ENCODE peak calls at places on chromosomes 4 and X, in four cellular contexts. D, J, W and X are unnamed samples.

GRCh38 chr4:89995006-89995405 is 100.4 kb downstream of the MMRN1 start:
- DNase-seq in D (no peak), W (no peak), J (no peak), X (no peak)

GRCh38 chr4:102823897-102824296 is 3.5 kb downstream of the UBE2D3 start:
- DNase-seq in W (no peak), D (no peak), J (no peak), X (no peak)

GRCh38 chr4:122195718-122196117 is 43.6 kb downstream of the BLTP1 start:
- DNase-seq in D (no peak), W (no peak), J (no peak), X (no peak)

GRCh38 chrX:19708683-19709082 is 178.7 kb downstream of the SH3KBP1 start:
- DNase-seq in J (no peak), D (no peak), W (no peak), X (no peak)

GRCh38 chr4:7414736-7415510 is 19.8 kb downstream of the PSAPL1 start:
- DNase-seq in W (peak; percentile 28), J (peak; percentile 3), D (no peak), X (no peak)

GRCh38 chr4:118939169-118939779 is 50.6 kb downstream of the SYNPO2 start:
- DNase-seq in D (no peak), J (no peak), W (no peak), X (no peak)

GRCh38 chr4:86582453-86582852 is 11.7 kb upstream of the PTPN13 start:
- DNase-seq in D (no peak), W (no peak), J (no peak), X (no peak)

GRCh38 chrX:69031971-69032391 is 133.3 kb downstream of the PJA1 start:
- DNase-seq in D (no peak), W (no peak), J (no peak), X (no peak)

GRCh38 chr4:167419468-167420133 is 185.3 kb upstream of the SPOCK3 start:
- DNase-seq in W (no peak), D (no peak), J (no peak), X (no peak)

GRCh38 chr4:76306882-76307669 is 543 bp downstream of the STBD1 start:
- DNase-seq in D (no peak), J (peak; percentile 57), W (peak; percentile 71), X (peak; percentile 69)

GRCh38 chr4:7199771-7200441 is 7.6 kb downstream of the SORCS2 start:
- DNase-seq in D (no peak), J (no peak), W (no peak), X (no peak)

GRCh38 chrX:149145845-149146285 is 359.2 kb downstream of the IDS start:
- DNase-seq in W (no peak), J (no peak), D (no peak), X (no peak)

GRCh38 chr4:161919442-161920220 is 244.2 kb downstream of the FSTL5 start:
- DNase-seq in D (no peak), J (no peak), W (no peak), X (no peak)
- H3K27ac ChIP-seq in D (no peak overlapping the region), J (no peak overlapping the region), W (no peak overlapping the region), X (no peak overlapping the region)

GRCh38 chrX:12878536-12878935 is 11.7 kb downstream of the TLR7 start:
- DNase-seq in D (no peak), J (no peak), W (no peak), X (no peak)

GRCh38 chrX:12874599-12874998 is 7.7 kb downstream of the TLR7 start:
- DNase-seq in W (no peak), D (no peak), J (no peak), X (no peak)

GRCh38 chrX:12872741-12873140 is 5.9 kb downstream of the TLR7 start:
- DNase-seq in D (no peak), W (no peak), J (no peak), X (no peak)

GRCh38 chrX:12881914-12882313 is 15.0 kb downstream of the TLR7 start:
- DNase-seq in J (no peak), D (no peak), W (no peak), X (no peak)

DNA sequence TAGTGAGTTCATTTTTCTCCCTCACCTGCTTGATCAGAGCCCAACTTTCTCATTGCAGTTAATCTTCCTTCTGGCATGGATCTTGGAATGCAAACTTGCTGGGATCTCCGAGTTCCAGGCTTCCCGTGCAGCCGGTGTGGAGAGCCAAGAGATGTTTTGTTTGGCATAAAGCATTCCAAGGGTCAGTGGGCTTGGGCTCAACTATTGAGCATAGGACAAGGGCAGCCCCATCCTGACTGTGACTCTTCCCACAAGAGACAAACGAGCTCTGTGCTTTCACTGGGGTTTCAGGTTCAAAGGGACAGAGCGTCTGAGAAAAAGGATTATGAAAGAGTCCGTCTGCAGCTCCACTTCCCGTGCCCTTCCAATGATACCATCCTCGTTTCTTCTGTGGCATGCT is 10.5 kb downstream of the TLR7 start:
- DNase-seq in J (no peak), D (no peak), W (no peak), X (no peak)
- TF ChIP-seq CTCF in J (no peak), D (no peak), W (no peak), X (no peak)

DNA sequence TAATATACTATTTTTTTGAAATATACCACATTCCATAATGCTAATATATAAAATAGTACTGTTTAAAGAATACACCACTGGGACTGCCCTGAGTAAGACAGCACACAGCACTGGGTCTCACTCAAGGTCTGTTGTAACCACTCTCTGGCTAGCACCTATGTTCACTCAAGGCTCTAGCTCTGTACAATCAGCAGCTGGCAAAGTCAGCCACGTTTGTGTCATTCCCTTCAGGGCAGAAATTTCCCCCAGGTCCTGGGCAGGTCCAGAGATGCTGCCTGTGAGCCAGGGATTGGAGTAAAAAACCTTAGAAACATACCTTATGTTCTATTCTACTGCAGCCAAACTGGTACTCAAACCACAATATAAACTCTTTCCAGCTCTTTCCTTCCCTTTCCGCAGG is 1160.2 kb upstream of the ADGRL3 start:
- DNase-seq in W (no peak), D (no peak), J (no peak), X (no peak)
- H3K27ac ChIP-seq in W (no peak overlapping the region), D (no peak overlapping the region), J (no peak overlapping the region), X (no peak overlapping the region)

GRCh38 chr4:140643571-140644055 is 74.9 kb upstream of the UCP1 start:
- DNase-seq in D (no peak), J (no peak), W (no peak), X (no peak)

GRCh38 chr4:140641105-140641555 is 72.4 kb upstream of the UCP1 start:
- DNase-seq in W (no peak), D (no peak), J (no peak), X (no peak)

GRCh38 chr4:140642674-140643437 is 74.1 kb upstream of the UCP1 start:
- DNase-seq in D (no peak), J (no peak), W (no peak), X (no peak)

GRCh38 chr4:140640150-140640748 is 71.5 kb upstream of the UCP1 start:
- DNase-seq in J (no peak), W (no peak), D (no peak), X (no peak)

GRCh38 chr4:140641789-140642439 is 73.2 kb upstream of the UCP1 start:
- DNase-seq in J (no peak), W (no peak), D (no peak), X (peak; percentile 14)
- TF ChIP-seq CTCF in J (peak; percentile 11), W (no peak), D (no peak), X (peak; percentile 15)

GRCh38 chrX:123743312-123743711 is 10.5 kb upstream of the THOC2 start:
- DNase-seq in W (no peak), J (no peak), D (no peak), X (no peak)
- H3K27ac ChIP-seq in W (no peak overlapping the region), J (no peak overlapping the region), D (no peak overlapping the region), X (no peak overlapping the region)

GRCh38 chrX:131217878-131218486 is 71.1 kb downstream of the IGSF1 start:
- DNase-seq in W (no peak), J (no peak), D (no peak), X (no peak)
- TF ChIP-seq CTCF in W (no peak), J (no peak), D (no peak), X (no peak)

GRCh38 chr4:145260091-145260490 is 79.7 kb upstream of the OTUD4 start:
- DNase-seq in D (no peak), W (no peak), J (no peak), X (no peak)
- H3K27ac ChIP-seq in D (no peak overlapping the region), W (no peak overlapping the region), J (no peak overlapping the region), X (no peak overlapping the region)

GRCh38 chr4:38530486-38530885 is 133.5 kb upstream of the KLF3 start:
- DNase-seq in W (no peak), J (no peak), D (no peak), X (no peak)

GRCh38 chr4:38531126-38531737 is 132.8 kb upstream of the KLF3 start:
- DNase-seq in D (no peak), J (no peak), W (no peak), X (no peak)

GRCh38 chr4:38538517-38538916 is 125.5 kb upstream of the KLF3 start:
- DNase-seq in J (no peak), D (no peak), W (no peak), X (no peak)

GRCh38 chr4:38533024-38533556 is 130.9 kb upstream of the KLF3 start:
- DNase-seq in J (no peak), W (no peak), D (no peak), X (no peak)

DNA sequence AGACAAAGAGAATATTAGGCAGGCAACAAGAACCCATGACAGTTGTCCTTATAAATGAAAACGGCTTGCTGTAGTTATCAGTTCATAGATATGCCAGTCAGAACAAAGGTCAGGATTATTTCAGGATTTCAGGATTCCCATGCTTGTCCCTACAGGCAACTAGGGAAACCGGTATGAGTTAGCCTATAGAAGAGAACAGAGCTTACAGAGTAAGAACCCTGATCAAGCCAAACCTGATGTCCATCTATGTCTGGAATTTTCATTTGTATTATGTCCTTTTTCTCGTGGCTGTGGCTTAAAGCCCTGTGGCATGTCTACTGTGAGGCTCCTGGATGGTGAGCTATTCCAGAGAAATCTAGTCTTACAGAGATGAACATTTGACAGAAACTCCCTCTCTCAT is 129.7 kb upstream of the KLF3 start:
- DNase-seq in J (no peak), W (no peak), D (no peak), X (no peak)
- TF ChIP-seq CTCF in J (no peak), W (no peak), D (no peak), X (no peak)

GRCh38 chr4:2793578-2793919 is 664 bp downstream of the SH3BP2 start:
- DNase-seq in J (peak; percentile 37), W (peak; percentile 82), D (no peak), X (peak; percentile 44)

GRCh38 chr4:2790583-2791517 is 2.0 kb upstream of the SH3BP2 start:
- DNase-seq in D (no peak), J (no peak), W (peak; percentile 63), X (no peak)

GRCh38 chr4:2791518-2792395 is 1.1 kb upstream of the SH3BP2 start:
- DNase-seq in W (peak; percentile 68), D (no peak), J (peak; percentile 17), X (peak; percentile 28)

GRCh38 chr4:2792711-2793577 is at the start of gene SH3BP2:
- DNase-seq in D (no peak), J (peak; percentile 76), W (peak; percentile 88), X (peak; percentile 92)

DNA sequence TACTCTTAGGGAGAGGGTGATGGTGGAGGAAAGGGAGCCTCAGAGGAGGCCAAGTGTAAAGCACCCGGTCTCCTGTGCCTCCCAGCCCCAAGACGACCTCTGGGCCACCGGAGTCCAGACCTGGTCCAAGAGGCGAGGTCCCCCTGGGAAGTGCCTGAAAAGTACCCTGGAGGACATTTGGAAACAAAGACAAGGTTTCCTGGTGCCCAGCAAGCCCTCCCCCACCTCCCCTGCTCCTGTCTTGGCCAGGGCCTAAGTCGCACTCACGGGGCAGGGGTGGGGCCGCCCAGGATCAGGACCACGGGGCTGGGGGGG is 532 bp upstream of the SH3BP2 start:
- DNase-seq in W (no peak), J (no peak), D (no peak), X (no peak)
- H3K27ac ChIP-seq in W (peak overlapping the region; percentile 84), J (peak overlapping the region; percentile 22), D (no peak overlapping the region), X (peak overlapping the region; percentile 94)

GRCh38 chr4:2008921-2009650 is at the start of gene NELFA:
- DNase-seq in J (peak; percentile 91), D (peak; percentile 73), W (peak; percentile 95), X (peak; percentile 95)
- TF ChIP-seq CTCF in J (peak; percentile 70), D (peak; percentile 43), W (peak; percentile 50), X (peak; percentile 76)